ENCODE peak calls at places on chromosomes 16 and 17, in four cellular contexts. One of them, this sample, is unnamed.

GRCh38 chr17:12522743-12523181 is 142.9 kb upstream of the MYOCD start:
- DNase-seq in germinal center: no peak
- DNase-seq in effector memory CD4-positive, alpha-beta T cell: no peak
- DNase-seq in iris pigment epithelial cell: peak
- DNase-seq in this sample: no peak

GRCh38 chr17:15453782-15454181 is 13.6 kb downstream of the CDRT4 start:
- DNase-seq in iris pigment epithelial cell: no peak
- DNase-seq in effector memory CD4-positive, alpha-beta T cell: no peak
- DNase-seq in germinal center: no peak
- DNase-seq in this sample: no peak

GRCh38 chr16:4085405-4085970 is 30.8 kb downstream of the ADCY9 start:
- DNase-seq in effector memory CD4-positive, alpha-beta T cell: no peak
- DNase-seq in iris pigment epithelial cell: no peak
- DNase-seq in germinal center: no peak
- DNase-seq in this sample: no peak

GRCh38 chr16:89230210-89230609 is 12.7 kb downstream of the ZNF778 start:
- DNase-seq in effector memory CD4-positive, alpha-beta T cell: no peak
- DNase-seq in germinal center: no peak
- DNase-seq in iris pigment epithelial cell: no peak
- DNase-seq in this sample: no peak

GRCh38 chr16:50152807-50153647 is at the start of gene TENT4B:
- DNase-seq in iris pigment epithelial cell: peak
- DNase-seq in effector memory CD4-positive, alpha-beta T cell: peak
- DNase-seq in germinal center: peak
- DNase-seq in this sample: peak

GRCh38 chr16:83681421-83681820 is 126.4 kb upstream of the HSBP1 start:
- DNase-seq in germinal center: no peak
- DNase-seq in iris pigment epithelial cell: no peak
- DNase-seq in effector memory CD4-positive, alpha-beta T cell: no peak
- DNase-seq in this sample: no peak

GRCh38 chr17:71801301-71801700 is 319.5 kb upstream of the SOX9 start:
- DNase-seq in germinal center: no peak
- DNase-seq in iris pigment epithelial cell: no peak
- DNase-seq in effector memory CD4-positive, alpha-beta T cell: no peak
- DNase-seq in this sample: no peak

GRCh38 chr16:57284952-57285263 is 436 bp upstream of the PLLP start:
- DNase-seq in iris pigment epithelial cell: no peak
- DNase-seq in germinal center: no peak
- DNase-seq in effector memory CD4-positive, alpha-beta T cell: no peak
- DNase-seq in this sample: no peak

GRCh38 chr17:1095853-1096675 is 83.7 kb downstream of the ABR start:
- DNase-seq in germinal center: no peak
- DNase-seq in iris pigment epithelial cell: no peak
- DNase-seq in effector memory CD4-positive, alpha-beta T cell: no peak
- DNase-seq in this sample: no peak

GRCh38 chr16:54655171-54655590 is 275.5 kb upstream of the IRX5 start:
- DNase-seq in germinal center: no peak
- DNase-seq in effector memory CD4-positive, alpha-beta T cell: no peak
- DNase-seq in iris pigment epithelial cell: peak
- DNase-seq in this sample: no peak

GRCh38 chr16:66228791-66229190 is 137.7 kb upstream of the CDH5 start:
- DNase-seq in effector memory CD4-positive, alpha-beta T cell: no peak
- DNase-seq in germinal center: no peak
- DNase-seq in iris pigment epithelial cell: peak
- DNase-seq in this sample: no peak

GRCh38 chr16:87435399-87436224 is 43.5 kb downstream of the MAP1LC3B start:
- DNase-seq in iris pigment epithelial cell: peak
- DNase-seq in germinal center: no peak
- DNase-seq in effector memory CD4-positive, alpha-beta T cell: no peak
- DNase-seq in this sample: no peak

GRCh38 chr16:24419709-24420108 is 119.7 kb upstream of the RBBP6 start:
- DNase-seq in effector memory CD4-positive, alpha-beta T cell: no peak
- DNase-seq in iris pigment epithelial cell: no peak
- DNase-seq in germinal center: no peak
- DNase-seq in this sample: no peak

GRCh38 chr16:54509406-54509931 is 222.9 kb upstream of the IRX3 start:
- DNase-seq in iris pigment epithelial cell: no peak
- DNase-seq in germinal center: no peak
- DNase-seq in effector memory CD4-positive, alpha-beta T cell: no peak
- DNase-seq in this sample: no peak

GRCh38 chr16:81005644-81006471 is 827 bp downstream of the CMC2 start:
- DNase-seq in effector memory CD4-positive, alpha-beta T cell: no peak
- DNase-seq in iris pigment epithelial cell: no peak
- DNase-seq in germinal center: no peak
- DNase-seq in this sample: no peak

This sample was measured in T-helper 22 cell.